ENCODE peak calls at places on chromosomes 5 and 9, in nine cellular contexts. Q, S, H, R, N, X, K, J and P are unnamed samples.

GRCh38 chr5:103469288-103470065 is 93.1 kb downstream of the NUDT12 start:
- DNase-seq in R (no peak), H (no peak), X (no peak), N (no peak), K (no peak), S (no peak), J (no peak), Q (no peak), P (no peak)

GRCh38 chr5:116709082-116709481 is 134.5 kb upstream of the SEMA6A start:
- DNase-seq in J (no peak), N (no peak), Q (no peak), R (no peak), X (no peak), H (no peak), S (no peak), K (no peak), P (no peak)

GRCh38 chr5:10601246-10602030 is 37.6 kb downstream of the ANKRD33B start:
- DNase-seq in S (peak; percentile 92), K (peak; percentile 92), X (peak; percentile 35), N (peak; percentile 85), R (peak; percentile 90), Q (peak; percentile 20), J (no peak), H (peak; percentile 70), P (peak; percentile 85)

GRCh38 chr5:90221947-90222346 is 187.6 kb downstream of the CETN3 start:
- DNase-seq in S (no peak), N (no peak), R (no peak), H (no peak), J (no peak), X (no peak), K (no peak), Q (no peak), P (no peak)

GRCh38 chr9:121225240-121225639 is 23.6 kb upstream of the RAB14 start:
- DNase-seq in R (no peak), J (no peak), K (no peak), Q (no peak), S (no peak), N (no peak), X (no peak), H (no peak), P (no peak)

GRCh38 chr9:16869961-16870605 is 387 bp downstream of the BNC2 start:
- DNase-seq in J (no peak), N (no peak), Q (peak; percentile 6), K (no peak), H (no peak), R (no peak), X (no peak), S (no peak), P (no peak)

GRCh38 chr5:145389047-145389446 is 446.1 kb downstream of the PRELID2 start:
- DNase-seq in K (no peak), R (no peak), S (no peak), N (no peak), Q (no peak), J (no peak), X (no peak), H (no peak), P (no peak)

GRCh38 chr5:90173299-90174030 is 236.1 kb downstream of the CETN3 start:
- DNase-seq in R (no peak), S (no peak), J (no peak), N (no peak), H (no peak), Q (no peak), K (no peak), X (no peak), P (no peak)

GRCh38 chr9:134455951-134456739 is 129.9 kb downstream of the RXRA start:
- DNase-seq in S (peak; percentile 88), J (peak; percentile 53), Q (peak; percentile 93), K (no peak), R (peak; percentile 91), H (no peak), X (no peak), N (no peak), P (peak; percentile 80)

GRCh38 chr9:2602704-2603116 is 18.9 kb upstream of the VLDLR start:
- DNase-seq in K (no peak), X (no peak), N (no peak), Q (peak; percentile 5), S (no peak), R (no peak), H (no peak), J (no peak), P (no peak)

GRCh38 chr9:78462616-78463015 is 165.7 kb downstream of the PSAT1 start:
- DNase-seq in R (no peak), S (no peak), N (no peak), K (no peak), X (no peak), Q (no peak), J (no peak), H (no peak), P (no peak)

GRCh38 chr9:78167356-78167755 is 68.5 kb upstream of the CEP78 start:
- DNase-seq in S (no peak), R (no peak), J (no peak), K (no peak), X (no peak), Q (no peak), H (no peak), N (no peak), P (no peak)

GRCh38 chr9:107707915-107708441 is 218.4 kb upstream of the KLF4 start:
- DNase-seq in X (no peak), R (no peak), J (no peak), S (no peak), N (no peak), H (no peak), K (no peak), Q (no peak), P (no peak)

GRCh38 chr9:71544464-71544863 is 223.8 kb downstream of the CEMIP2 start:
- DNase-seq in N (no peak), R (no peak), Q (no peak), S (no peak), J (no peak), H (no peak), K (no peak), X (no peak), P (no peak)

GRCh38 chr5:158364367-158364766 is 505.4 kb upstream of the CLINT1 start:
- DNase-seq in J (no peak), S (no peak), K (no peak), R (no peak), H (no peak), N (no peak), X (no peak), Q (no peak), P (no peak)

GRCh38 chr9:85900504-85901201 is 40.3 kb upstream of the NAA35 start:
- DNase-seq in X (peak; percentile 5), R (no peak), N (no peak), K (no peak), H (no peak), J (peak; percentile 6), Q (peak; percentile 84), S (no peak), P (no peak)

GRCh38 chr5:154850255-154851062 is at the start of gene FAXDC2:
- DNase-seq in R (peak; percentile 87), X (no peak), Q (peak; percentile 71), J (no peak), H (peak; percentile 47), K (no peak), N (peak; percentile 84), S (peak; percentile 90), P (peak; percentile 79)

GRCh38 chr5:173707392-173707791 is 90.9 kb upstream of the BOD1 start:
- DNase-seq in R (peak; percentile 79), K (no peak), X (peak; percentile 91), H (no peak), N (no peak), J (no peak), S (no peak), Q (no peak), P (peak; percentile 97)